ENCODE peak calls at places on chromosomes 6 and 20, in four cellular contexts. S, U, N and H are unnamed samples.

GRCh38 chr6:157614026-157614484 is 209.0 kb upstream of the SNX9 start:
- DNase-seq in N (no peak), U (no peak), S (no peak), H (no peak)

GRCh38 chr6:167832497-167833395 is 6.0 kb downstream of the AFDN start:
- DNase-seq in U (no peak), N (no peak), S (no peak), H (no peak)

GRCh38 chr20:46261456-46262253 is 46.6 kb downstream of the CDH22 start:
- DNase-seq in S (no peak), N (no peak), U (no peak), H (no peak)

GRCh38 chr20:24341781-24342180 is 127.6 kb upstream of the SYNDIG1 start:
- DNase-seq in U (no peak), S (no peak), N (no peak), H (no peak)

GRCh38 chr6:140311146-140311545 is 936.7 kb upstream of the CITED2 start:
- DNase-seq in S (no peak), U (no peak), N (no peak), H (no peak)

GRCh38 chr20:32623667-32624157 is 38.6 kb upstream of the NOL4L start:
- DNase-seq in S (no peak), N (peak), U (no peak), H (no peak)

GRCh38 chr6:131787955-131788712 is 19.7 kb upstream of the ENPP1 start:
- DNase-seq in U (no peak), N (peak), S (no peak), H (no peak)

GRCh38 chr6:30238178-30238795 is 25.1 kb upstream of the TRIM26 start:
- DNase-seq in N (no peak), U (no peak), S (no peak), H (no peak)

GRCh38 chr6:167341038-167341613 is 16.2 kb downstream of the TTLL2 start:
- DNase-seq in U (no peak), S (no peak), N (no peak), H (no peak)

GRCh38 chr20:46228671-46229070 is 79.6 kb downstream of the CDH22 start:
- DNase-seq in U (no peak), N (no peak), S (no peak), H (no peak)

GRCh38 chr6:140858381-140858971 is 1274.2 kb upstream of the GJE1 start:
- DNase-seq in U (no peak), S (no peak), N (no peak), H (no peak)

GRCh38 chr20:58014628-58015315 is 213.7 kb downstream of the ANKRD60 start:
- DNase-seq in N (no peak), S (no peak), U (no peak), H (no peak)

GRCh38 chr6:118485601-118486550 is 62.2 kb upstream of the PLN start:
- DNase-seq in N (no peak), S (no peak), U (no peak), H (no peak)

GRCh38 chr6:26311012-26311384 is 54.0 kb upstream of the BTN3A2 start:
- DNase-seq in U (peak), N (no peak), S (peak), H (no peak)

GRCh38 chr20:47298624-47299023 is 57.9 kb downstream of the ZMYND8 start:
- DNase-seq in N (no peak), U (no peak), S (no peak), H (no peak)

GRCh38 chr6:170483413-170483812 is 69.7 kb downstream of the PSMB1 start:
- DNase-seq in N (no peak), U (no peak), S (no peak), H (no peak)

GRCh38 chr6:146153040-146153758 is 124.3 kb downstream of the GRM1 start:
- DNase-seq in S (no peak), U (no peak), N (no peak), H (no peak)

GRCh38 chr6:2478200-2478599 is 232.8 kb upstream of the GMDS start:
- DNase-seq in U (peak), N (peak), S (no peak), H (no peak)

GRCh38 chr20:17543531-17543961 is 12.4 kb upstream of the BFSP1 start:
- DNase-seq in S (no peak), U (no peak), N (no peak), H (no peak)

GRCh38 chr6:14129572-14129971 is 12.0 kb downstream of the CD83 start:
- DNase-seq in N (peak), U (peak), S (no peak), H (no peak)

GRCh38 chr6:38638941-38639497 is 710 bp downstream of the BTBD9 start:
- DNase-seq in N (peak), U (no peak), S (peak), H (peak)

GRCh38 chr6:130933712-130934200 is 106.5 kb downstream of the SMLR1 start:
- DNase-seq in S (no peak), U (no peak), N (peak), H (no peak)

GRCh38 chr6:116966675-116967576 is 89.9 kb downstream of the RFX6 start:
- DNase-seq in N (no peak), S (no peak), U (no peak), H (no peak)

GRCh38 chr6:38310061-38310460 is 329.7 kb downstream of the BTBD9 start:
- DNase-seq in S (no peak), N (no peak), U (no peak), H (no peak)

GRCh38 chr20:19817017-19817416 is 59.0 kb downstream of the RIN2 start:
- DNase-seq in U (no peak), N (no peak), S (no peak), H (no peak)

GRCh38 chr6:54291146-54291545 is 17.1 kb upstream of the TINAG start:
- DNase-seq in U (no peak), S (no peak), N (no peak), H (no peak)

GRCh38 chr6:30841644-30842504 is 42.4 kb upstream of the DDR1 start:
- DNase-seq in S (no peak), U (no peak), N (no peak), H (no peak)

GRCh38 chr6:90369024-90369519 is 72.4 kb upstream of the BACH2 start:
- DNase-seq in S (peak), U (peak), N (no peak), H (no peak)

GRCh38 chr6:31713465-31713864 is 1.7 kb upstream of the LY6G6D start:
- DNase-seq in U (no peak), S (no peak), N (no peak), H (no peak)

GRCh38 chr20:35341366-35342028 is 49.3 kb upstream of the FAM83C start:
- DNase-seq in S (no peak), U (no peak), N (peak), H (no peak)

GRCh38 chr20:14724465-14724864 is 387.1 kb upstream of the FLRT3 start:
- DNase-seq in U (no peak), S (no peak), N (no peak), H (no peak)

GRCh38 chr20:40683221-40683893 is 5.7 kb downstream of the MAFB start:
- DNase-seq in S (peak), U (peak), N (peak), H (no peak)
- H3K4me3 ChIP-seq in S (peak), U (peak), N (peak), H (peak)

DNA sequence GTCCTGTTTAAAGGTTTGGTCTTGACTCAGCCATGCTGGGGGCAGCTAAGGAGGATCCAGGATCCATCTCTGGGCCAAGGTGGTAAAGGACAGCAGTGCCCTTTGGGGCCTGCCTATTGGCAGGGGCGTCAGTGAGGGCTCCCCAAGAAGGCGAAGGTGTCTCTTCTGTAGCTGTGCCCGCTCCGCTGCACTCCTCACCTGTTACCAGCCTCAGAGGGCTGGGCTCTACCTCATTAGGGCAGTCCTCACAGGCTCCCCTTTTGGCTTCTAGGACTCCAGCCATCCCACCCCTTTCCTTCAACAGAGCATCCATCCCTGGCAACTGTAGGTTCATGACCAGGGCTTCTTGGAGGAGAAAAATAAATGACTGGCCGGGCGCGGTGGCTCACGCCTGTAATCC is 10.3 kb downstream of the FRS3 start:
- DNase-seq in S (no peak), U (peak), N (no peak), H (no peak)
- H3K4me3 ChIP-seq in S (no peak), U (no peak), N (no peak), H (no peak)

DNA sequence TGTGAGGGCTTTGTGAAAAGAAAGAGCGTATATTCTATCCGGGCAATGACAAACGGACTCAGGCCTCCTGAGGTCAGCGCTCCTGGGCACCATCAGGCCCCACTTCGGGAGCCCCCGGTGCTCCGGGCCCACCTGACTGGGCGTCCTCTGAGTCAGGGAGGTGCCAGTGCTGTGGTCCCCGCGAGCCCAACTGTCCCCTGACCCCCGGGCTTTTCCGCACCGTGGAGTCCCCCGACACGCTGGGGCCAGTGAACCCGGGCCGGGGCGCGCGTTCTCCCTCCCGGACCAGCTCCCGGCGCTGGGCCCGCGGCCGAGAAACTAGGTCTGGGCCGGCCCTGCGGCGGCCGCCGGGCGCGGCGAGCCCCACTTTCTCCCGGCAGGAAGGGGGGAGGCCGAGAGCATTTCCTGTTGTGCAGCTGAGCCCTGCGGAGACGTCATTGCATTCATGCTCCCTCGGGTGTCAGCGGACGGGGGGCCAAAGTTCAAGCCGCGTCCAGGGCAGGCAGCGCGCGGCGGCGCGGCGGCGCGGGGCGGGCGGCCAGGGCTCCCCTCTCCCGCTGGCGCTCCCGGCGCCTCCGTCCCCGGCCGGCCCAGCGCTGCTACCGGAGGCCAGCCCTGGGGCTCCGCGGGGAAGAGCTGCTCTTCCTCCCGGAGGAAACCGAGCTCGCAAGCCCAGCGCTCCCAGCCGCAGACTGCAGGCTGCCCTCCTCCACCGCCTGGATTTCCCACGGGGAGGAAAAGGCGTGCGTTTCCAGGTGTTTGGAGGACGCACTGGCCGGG is 18.3 kb downstream of the HIVEP2 start:
- DNase-seq in N (peak), S (peak), U (peak), H (peak)
- H3K4me3 ChIP-seq in N (peak), S (peak), U (peak), H (peak)

DNA sequence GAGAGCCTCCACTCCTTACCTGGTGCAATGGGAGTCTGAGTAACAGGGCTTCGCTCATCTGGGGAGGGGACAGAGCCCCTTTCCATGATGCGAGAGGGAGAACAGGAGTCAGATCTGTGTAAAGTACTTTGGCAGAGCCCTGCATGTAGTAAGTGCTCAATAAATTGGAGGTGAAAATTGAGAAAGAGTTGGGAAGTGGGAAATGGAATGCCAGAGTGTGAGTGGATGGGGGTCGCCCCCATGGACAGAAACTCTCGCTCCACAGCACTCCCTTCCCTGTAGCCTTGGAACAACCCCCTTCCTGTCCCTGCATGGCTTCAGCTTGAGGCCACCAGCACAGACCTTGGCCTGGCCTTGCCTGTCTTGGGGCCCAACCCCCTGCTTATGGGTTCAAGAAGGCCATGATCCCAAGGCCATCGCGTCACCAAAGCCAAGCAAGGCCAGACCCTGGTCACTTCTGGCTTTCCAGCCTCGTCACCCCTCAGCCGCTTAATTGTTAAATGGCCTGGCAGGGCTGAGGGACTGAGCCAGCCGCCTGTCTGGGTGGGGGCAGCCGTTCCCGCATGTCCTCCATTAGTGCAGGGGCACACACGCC is 93.8 kb upstream of the PTPN1 start:
- DNase-seq in U (peak), S (no peak), N (no peak), H (no peak)
- H3K4me3 ChIP-seq in U (no peak), S (no peak), N (no peak), H (no peak)